ENCODE peak calls at places on chromosomes 13 and 19, in six cellular contexts. X is PC-9, I is HAP-1, F is adipocyte, Y is endodermal cell, M is fibroblast of lung. G is an unnamed sample. For H3K4me1, the result is how much of the 10 kb centered on the place peaks cover.

GRCh38 chr13:40518481-40518882 is 148.0 kb downstream of the FOXO1 start:
- DNase-seq in X (peak), I (no peak), F (no peak), Y (peak), M (peak), G (peak)

GRCh38 chr19:34237939-34238338 is 16.4 kb upstream of the GARRE1 start:
- DNase-seq in X (no peak), I (no peak), F (no peak), Y (no peak), M (no peak), G (no peak)

GRCh38 chr13:112775791-112776279 is 86.0 kb downstream of the ATP11A start:
- DNase-seq in X (no peak), I (no peak), F (no peak), Y (peak), M (no peak), G (no peak)

GRCh38 chr19:15790096-15790495 is 2.6 kb downstream of the OR10H5 start:
- DNase-seq in X (no peak), I (no peak), F (no peak), Y (no peak), M (no peak), G (no peak)

GRCh38 chr19:42508892-42509444 is 19.3 kb downstream of the CEACAM1 start:
- DNase-seq in X (no peak), I (no peak), F (no peak), Y (no peak), M (no peak), G (no peak)

GRCh38 chr13:112453874-112454647 is 77.9 kb downstream of the SPACA7 start:
- DNase-seq in X (no peak), I (no peak), F (no peak), Y (peak), M (no peak), G (no peak)

GRCh38 chr19:30091456-30091855 is 149.4 kb downstream of the URI1 start:
- DNase-seq in X (no peak), I (no peak), F (no peak), Y (no peak), M (no peak), G (no peak)

GRCh38 chr19:49862411-49863253 is 4.7 kb downstream of the PNKP start:
- DNase-seq in X (no peak), I (peak), F (no peak), Y (peak), M (no peak), G (no peak)

GRCh38 chr19:55546822-55547614 is 1.7 kb upstream of the SBK3 start:
- DNase-seq in X (peak), I (no peak), F (peak), Y (no peak), M (peak), G (peak)

GRCh38 chr13:27022571-27023311 is 148.9 kb downstream of the USP12 start:
- DNase-seq in X (peak), I (no peak), F (peak), Y (peak), M (peak), G (peak)

DNA sequence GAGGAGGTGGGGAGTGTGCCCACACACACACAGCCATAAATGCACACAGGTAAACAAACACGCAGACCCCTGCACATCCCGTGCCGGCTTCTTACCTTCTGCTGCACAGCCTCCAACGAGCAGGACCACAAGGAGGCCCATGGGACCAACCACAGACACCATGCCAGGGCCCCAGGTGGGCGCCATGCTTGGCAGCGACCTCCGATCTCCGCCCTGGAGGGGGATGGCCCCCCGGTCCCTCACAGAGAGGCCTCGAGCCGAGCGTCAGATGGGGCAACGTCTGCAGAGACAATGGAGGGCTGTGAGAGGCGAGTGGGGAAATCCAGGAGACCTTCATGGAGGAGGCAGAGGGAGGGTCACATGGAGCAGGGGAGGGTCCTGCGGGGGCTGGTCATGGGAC is 54.7 kb downstream of the PTPRS start:
- DNase-seq in X (no peak), I (no peak), F (no peak), Y (no peak), M (no peak), G (no peak)
- H3K4me1 ChIP-seq in X (under half), I (under half), F (half or more), Y (under half), M (under half), G (half or more)

GRCh38 chr13:54890976-54891375 is 1862.4 kb downstream of the OLFM4 start:
- DNase-seq in X (no peak), I (no peak), F (no peak), Y (no peak), M (no peak), G (no peak)
- H3K4me1 ChIP-seq in X (under half), I (under half), F (under half), Y (under half), M (under half), G (under half)

GRCh38 chr19:2164020-2164988 is 571 bp downstream of the DOT1L start:
- DNase-seq in X (no peak), I (peak), F (peak), Y (no peak), M (no peak), G (no peak)
- H3K4me1 ChIP-seq in X (under half), I (under half), F (under half), Y (under half), M (under half), G (under half)

GRCh38 chr13:50912851-50913250 is 3.3 kb downstream of the RNASEH2B start:
- DNase-seq in X (no peak), I (no peak), F (no peak), Y (no peak), M (no peak), G (no peak)
- H3K4me1 ChIP-seq in X (under half), I (under half), F (under half), Y (under half), M (under half), G (under half)

GRCh38 chr13:51147732-51148131 is 36.7 kb upstream of the C13orf42 start:
- DNase-seq in X (no peak), I (no peak), F (no peak), Y (no peak), M (no peak), G (no peak)

GRCh38 chr13:51151463-51151862 is 40.4 kb upstream of the C13orf42 start:
- DNase-seq in X (no peak), I (no peak), F (no peak), Y (no peak), M (no peak), G (no peak)

GRCh38 chr13:51148223-51148951 is 37.3 kb upstream of the C13orf42 start:
- DNase-seq in X (no peak), I (no peak), F (no peak), Y (peak), M (no peak), G (no peak)

GRCh38 chr13:51146667-51147066 is 35.6 kb upstream of the C13orf42 start:
- DNase-seq in X (no peak), I (no peak), F (no peak), Y (no peak), M (no peak), G (no peak)

DNA sequence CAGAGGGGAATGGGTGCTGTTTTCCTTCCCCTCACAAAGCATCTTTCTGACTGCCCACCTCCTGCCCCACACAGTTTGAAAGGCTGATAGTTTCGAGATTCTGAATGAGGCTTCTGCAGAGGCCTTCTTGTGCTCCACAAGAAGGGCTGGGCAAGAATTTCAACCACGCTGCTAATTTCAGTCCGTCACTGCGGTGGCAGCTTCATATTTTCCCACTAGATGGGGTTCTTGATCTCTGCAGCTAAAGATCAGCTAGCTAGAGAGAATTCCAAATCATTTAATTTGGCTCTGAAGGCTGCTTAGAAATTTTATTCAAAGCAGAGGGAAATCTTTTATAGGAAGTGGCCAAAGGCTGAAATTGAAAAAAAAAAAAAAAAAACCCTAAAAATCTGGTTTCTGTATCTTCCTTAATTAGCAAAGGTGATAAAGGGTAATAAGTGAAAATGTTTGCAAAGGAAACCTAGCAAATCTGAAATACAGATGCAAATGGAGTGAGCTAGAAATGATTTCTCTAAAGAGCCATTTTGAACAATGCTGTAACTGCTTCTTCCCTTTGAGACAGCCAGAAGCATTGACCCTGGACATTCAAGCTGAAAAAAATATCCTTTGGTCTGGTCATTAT is 38.0 kb upstream of the C13orf42 start:
- DNase-seq in X (peak), I (peak), F (peak), Y (peak), M (peak), G (no peak)
- H3K4me1 ChIP-seq in X (under half), I (under half), F (under half), Y (under half), M (under half), G (under half)

DNA sequence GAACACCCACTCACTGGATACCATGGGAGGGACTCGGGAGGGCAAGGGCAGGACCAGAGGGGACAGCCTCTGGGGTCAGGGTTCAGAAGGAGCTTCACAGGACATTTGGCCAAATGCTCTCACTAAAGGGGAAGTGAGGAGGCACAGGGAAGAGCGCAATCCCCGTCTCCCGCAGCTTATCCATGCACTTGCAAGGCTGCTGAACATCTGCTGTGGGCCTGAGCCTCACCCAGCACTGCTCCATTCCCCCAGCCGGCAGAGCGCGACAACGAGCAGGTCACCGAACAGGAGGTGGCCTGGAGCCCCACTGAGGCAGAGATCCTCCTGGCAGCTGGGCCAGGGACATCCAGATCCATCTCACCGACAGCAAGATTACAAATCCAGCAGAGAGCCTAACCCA is 23.3 kb downstream of the ELAVL1 start:
- DNase-seq in X (no peak), I (no peak), F (no peak), Y (no peak), M (no peak), G (no peak)
- H3K4me1 ChIP-seq in X (under half), I (under half), F (under half), Y (under half), M (under half), G (under half)